ENCODE peak calls at places on chromosomes 12 and 14, in six cellular contexts. X is progenitor cell of endocrine pancreas, I is stomach, N is heart right ventricle, D is GM06990, B is GM10248. W is an unnamed sample.

GRCh38 chr14:44438936-44439335 is 68.1 kb downstream of the FSCB start:
- DNase-seq in B (no peak), I (no peak), D (no peak), N (no peak), X (no peak), W (no peak)

GRCh38 chr12:25186788-25187397 is 8.1 kb downstream of the DNAI7 start:
- DNase-seq in I (no peak), D (no peak), X (no peak), B (peak), N (no peak), W (peak)

GRCh38 chr14:61437383-61437782 is 116.0 kb downstream of the PRKCH start:
- DNase-seq in N (no peak), I (no peak), X (no peak), D (no peak), B (no peak), W (no peak)

GRCh38 chr12:12070674-12071661 is at the start of gene BCL2L14:
- DNase-seq in I (no peak), B (peak), N (no peak), D (no peak), X (no peak), W (peak)

GRCh38 chr14:30921305-30921704 is 46.9 kb downstream of the COCH start:
- DNase-seq in B (no peak), I (no peak), N (no peak), D (no peak), X (no peak), W (no peak)

GRCh38 chr12:121334513-121335343 is 17.5 kb downstream of the ANAPC5 start:
- DNase-seq in I (no peak), X (no peak), D (peak), B (peak), N (peak), W (peak)

GRCh38 chr14:104794099-104794498 is 1.4 kb downstream of the AKT1 start:
- DNase-seq in X (peak), N (no peak), B (peak), I (peak), D (peak), W (no peak)

GRCh38 chr14:87615822-87616679 is 376.9 kb downstream of the GALC start:
- DNase-seq in I (peak), B (peak), X (peak), D (no peak), N (peak), W (peak)

GRCh38 chr14:81401420-81402122 is 1.4 kb upstream of the STON2 start:
- DNase-seq in N (no peak), X (no peak), D (peak), B (no peak), I (no peak), W (no peak)

GRCh38 chr14:99628832-99629618 is 15.9 kb upstream of the HHIPL1 start:
- DNase-seq in X (peak), I (peak), D (peak), N (peak), B (peak), W (peak)

GRCh38 chr12:6273209-6273928 is 37.1 kb upstream of the PLEKHG6 start:
- DNase-seq in D (no peak), N (no peak), X (no peak), B (peak), I (no peak), W (peak)

GRCh38 chr12:30823140-30823669 is 68.5 kb upstream of the CAPRIN2 start:
- DNase-seq in D (peak), B (peak), I (peak), N (peak), X (peak), W (peak)

GRCh38 chr12:9813821-9814798 is 13.2 kb upstream of the KLRF1 start:
- DNase-seq in B (peak), D (peak), X (peak), N (peak), I (peak), W (peak)

GRCh38 chr12:62317017-62317416 is 56.8 kb downstream of the USP15 start:
- DNase-seq in I (no peak), X (no peak), D (no peak), B (no peak), N (no peak), W (no peak)

GRCh38 chr14:65832431-65833253 is 420.1 kb downstream of the FUT8 start:
- DNase-seq in D (no peak), B (no peak), X (no peak), N (no peak), I (no peak), W (no peak)

GRCh38 chr12:132152411-132152821 is 8.2 kb downstream of the NOC4L start:
- DNase-seq in D (no peak), I (no peak), B (no peak), X (no peak), N (no peak), W (no peak)

GRCh38 chr14:95215094-95215493 is 57.8 kb upstream of the DICER1 start:
- DNase-seq in I (no peak), X (no peak), B (peak), D (no peak), N (no peak), W (no peak)

GRCh38 chr14:77040995-77041744 is 12.7 kb upstream of the IRF2BPL start:
- DNase-seq in B (no peak), X (no peak), I (no peak), N (no peak), D (no peak), W (no peak)

GRCh38 chr12:15155271-15155670 is 65.9 kb downstream of the RERG start:
- DNase-seq in I (peak), X (no peak), B (no peak), D (no peak), N (no peak), W (no peak)

GRCh38 chr14:104942586-104942985 is 17.9 kb downstream of the PLD4 start:
- DNase-seq in I (no peak), B (no peak), D (no peak), N (no peak), X (no peak), W (no peak)

GRCh38 chr14:105178069-105178867 is 2.8 kb downstream of the NUDT14 start:
- DNase-seq in I (no peak), B (no peak), N (no peak), D (no peak), X (no peak), W (no peak)

GRCh38 chr12:113287146-113287898 is 47.6 kb downstream of the SLC8B1 start:
- DNase-seq in D (no peak), I (no peak), B (no peak), X (no peak), N (no peak), W (no peak)

GRCh38 chr12:13534645-13535398 is 338.3 kb downstream of the EMP1 start:
- DNase-seq in D (peak), B (peak), N (peak), X (peak), I (peak), W (peak)

GRCh38 chr12:131528144-131528543 is 182.7 kb upstream of the SFSWAP start:
- DNase-seq in D (no peak), N (no peak), X (no peak), B (no peak), I (no peak), W (no peak)

GRCh38 chr12:104863549-104863948 is 94.5 kb downstream of the SLC41A2 start:
- DNase-seq in I (no peak), D (no peak), X (no peak), N (no peak), B (no peak), W (no peak)

GRCh38 chr14:93788557-93789365 is 476 bp upstream of the PRIMA1 start:
- DNase-seq in B (no peak), N (peak), X (peak), I (peak), D (no peak), W (no peak)

GRCh38 chr12:103840399-103840880 is 594 bp downstream of the NT5DC3 start:
- DNase-seq in I (no peak), D (no peak), X (no peak), B (peak), N (no peak), W (peak)

GRCh38 chr12:120257041-120257821 is 8.3 kb downstream of the PXN start:
- DNase-seq in N (peak), I (peak), X (no peak), D (no peak), B (no peak), W (no peak)

GRCh38 chr12:114826233-114826632 is 142.3 kb upstream of the TBX3 start:
- DNase-seq in I (no peak), X (no peak), B (no peak), D (no peak), N (no peak), W (no peak)

GRCh38 chr14:45650754-45651153 is 397.8 kb upstream of the MIS18BP1 start:
- DNase-seq in X (no peak), B (no peak), D (no peak), I (no peak), N (no peak), W (no peak)

GRCh38 chr12:27970391-27970980 is 2.0 kb downstream of the PTHLH start:
- DNase-seq in I (no peak), B (no peak), N (peak), D (peak), X (peak), W (peak)

GRCh38 chr14:92531151-92531873 is 17.7 kb downstream of the RIN3 start:
- DNase-seq in D (no peak), B (no peak), X (no peak), N (no peak), I (no peak), W (no peak)

GRCh38 chr14:91284146-91284790 is 39.8 kb upstream of the GPR68 start:
- DNase-seq in B (no peak), D (no peak), X (no peak), I (no peak), N (no peak), W (no peak)

GRCh38 chr14:64879635-64880381 is at the start of gene SPTB:
- DNase-seq in I (peak), X (peak), N (peak), B (peak), D (peak), W (peak)

GRCh38 chr12:63867026-63867425 is 22.5 kb downstream of the SRGAP1 start:
- DNase-seq in I (no peak), D (no peak), X (no peak), B (no peak), N (no peak), W (no peak)

GRCh38 chr14:77000340-77001235 is 27.9 kb downstream of the IRF2BPL start:
- DNase-seq in B (no peak), D (peak), X (no peak), N (no peak), I (peak), W (peak)

GRCh38 chr14:104121142-104121541 is 17.2 kb upstream of the KIF26A start:
- DNase-seq in I (no peak), N (no peak), X (no peak), B (no peak), D (no peak), W (no peak)

GRCh38 chr12:18332173-18332572 is 70.9 kb downstream of the PIK3C2G start:
- DNase-seq in B (no peak), I (no peak), N (no peak), X (no peak), D (no peak), W (no peak)

GRCh38 chr12:67025543-67026114 is 243.5 kb upstream of the CAND1 start:
- DNase-seq in I (peak), X (peak), N (peak), B (peak), D (no peak), W (peak)

GRCh38 chr12:123435636-123436016 is 858 bp downstream of the RILPL2 start:
- DNase-seq in B (no peak), D (no peak), I (no peak), X (no peak), N (no peak), W (no peak)

GRCh38 chr12:123431951-123432886 is 4.3 kb downstream of the RILPL2 start:
- DNase-seq in B (no peak), I (peak), X (no peak), N (no peak), D (no peak), W (no peak)

GRCh38 chr12:123441523-123442164 is 5.2 kb upstream of the RILPL2 start:
- DNase-seq in N (no peak), X (no peak), I (no peak), B (peak), D (peak), W (peak)

GRCh38 chr12:123433615-123434014 is 2.9 kb downstream of the RILPL2 start:
- DNase-seq in B (no peak), I (no peak), N (no peak), X (no peak), D (no peak), W (no peak)

GRCh38 chr12:123436017-123436964 is at the start of gene RILPL2:
- DNase-seq in N (peak), B (peak), X (peak), D (peak), I (peak), W (peak)
- TF ChIP-seq CTCF in N (no peak), B (no peak), X (no peak), D (no peak), I (peak), W (no peak)

GRCh38 chr12:74752196-74752595 is 214.6 kb downstream of the ATXN7L3B start:
- DNase-seq in I (no peak), B (no peak), N (no peak), X (no peak), D (no peak), W (no peak)

DNA sequence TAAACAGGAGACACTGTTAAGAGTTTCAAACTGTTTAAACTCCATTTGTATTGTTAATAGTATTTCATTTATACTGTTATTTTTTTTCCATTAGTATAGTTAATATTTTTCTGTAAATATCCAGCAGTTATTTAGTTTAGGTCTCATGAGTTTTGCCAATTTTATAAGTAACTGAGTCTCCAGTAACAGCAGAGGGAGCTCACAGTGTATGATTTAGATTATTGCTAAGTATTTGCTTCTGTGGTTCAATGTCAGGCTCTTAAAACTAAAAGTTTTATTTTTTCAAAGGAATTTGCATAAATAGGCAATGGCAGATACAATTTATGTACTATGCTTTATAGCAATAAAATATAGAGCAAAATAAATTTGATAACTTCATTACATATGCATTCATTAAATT is 209.7 kb downstream of the ATXN7L3B start:
- DNase-seq in D (no peak), X (no peak), B (no peak), N (no peak), I (no peak), W (no peak)
- TF ChIP-seq CTCF in D (no peak), X (peak), B (no peak), N (no peak), I (no peak), W (no peak)

DNA sequence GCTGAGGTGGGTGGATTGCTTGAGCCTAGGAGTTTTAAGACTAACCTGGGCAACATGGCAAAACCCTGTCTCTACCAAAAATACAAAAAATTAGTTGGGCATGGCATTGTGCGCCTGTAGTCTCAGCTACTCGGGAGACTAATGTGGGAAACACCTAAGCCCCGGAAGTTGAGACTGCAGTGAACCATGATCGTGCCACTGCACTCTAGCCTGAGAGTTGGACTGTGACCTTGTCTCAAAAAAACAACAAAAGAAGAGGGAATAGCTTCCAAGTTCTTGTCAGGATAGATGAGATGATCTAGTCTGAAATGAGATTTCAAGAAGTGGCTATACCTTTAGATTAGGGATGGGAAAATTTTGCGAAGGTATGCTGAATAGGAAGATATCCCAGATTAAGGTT is 14.8 kb upstream of the C12orf50 start:
- DNase-seq in X (no peak), B (no peak), I (no peak), N (no peak), D (no peak), W (no peak)
- TF ChIP-seq CTCF in X (no peak), B (no peak), I (no peak), N (no peak), D (no peak), W (no peak)

DNA sequence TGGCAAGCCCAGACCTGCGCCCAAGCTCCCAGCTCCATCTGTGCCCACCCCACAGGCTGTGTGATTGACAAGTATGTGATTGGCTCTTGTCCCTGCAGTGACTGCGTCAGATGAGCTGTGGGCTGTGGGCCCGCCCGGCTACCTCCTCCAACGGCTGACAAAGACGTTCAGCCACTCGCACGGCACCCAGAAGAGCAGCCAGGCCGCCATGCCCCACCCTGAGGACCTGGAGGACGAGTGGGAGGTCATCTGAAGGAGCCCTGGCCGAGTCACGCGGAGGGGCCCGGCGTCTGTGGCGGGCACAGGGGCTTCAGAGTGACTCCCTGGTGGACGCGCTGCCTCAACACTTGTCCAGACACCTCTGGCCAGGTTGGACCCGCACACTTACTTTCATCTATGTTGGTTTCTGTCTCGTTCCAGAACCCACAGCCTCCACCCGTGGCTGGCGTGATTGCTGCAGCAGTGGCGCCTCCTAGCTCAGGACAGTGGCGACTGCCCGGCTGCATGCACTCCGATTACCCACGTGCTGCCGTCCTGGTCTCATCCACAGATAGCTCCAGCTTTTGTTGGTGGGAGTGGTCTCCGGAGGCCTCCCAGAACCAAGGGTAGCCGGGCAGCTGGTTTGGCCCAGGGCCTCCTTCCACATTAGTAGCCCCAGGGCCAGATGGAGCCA is 11.4 kb downstream of the ANKRD9 start:
- DNase-seq in B (no peak), N (no peak), I (no peak), X (no peak), D (no peak), W (no peak)
- TF ChIP-seq CTCF in B (peak), N (no peak), I (no peak), X (peak), D (peak), W (no peak)

W was measured in GM20000.